ENCODE peak calls at places on chromosomes 13 and 19, in four cellular contexts. T is HEK293T, W is astrocyte of the cerebellum, F is fibroblast of pulmonary artery. X is an unnamed sample.

GRCh38 chr13:48770372-48770771 is 116.6 kb downstream of the CYSLTR2 start:
- DNase-seq in W (no peak), T (no peak), F (no peak), X (no peak)

GRCh38 chr13:80133631-80134083 is 207.3 kb downstream of the SPRY2 start:
- DNase-seq in W (no peak), T (no peak), F (no peak), X (no peak)

GRCh38 chr13:28568286-28568685 is 73.4 kb upstream of the FLT1 start:
- DNase-seq in W (no peak), T (no peak), F (peak), X (no peak)

GRCh38 chr19:12778020-12778904 is 2.9 kb upstream of the HOOK2 start:
- DNase-seq in T (no peak), W (no peak), F (peak), X (peak)

GRCh38 chr13:99085139-99085845 is 107.4 kb upstream of the DOCK9 start:
- DNase-seq in F (no peak), T (no peak), W (no peak), X (no peak)

GRCh38 chr19:2426661-2427322 is 594 bp downstream of the TIMM13 start:
- DNase-seq in F (peak), W (no peak), T (peak), X (no peak)

GRCh38 chr19:18290250-18291018 is 9.0 kb upstream of the JUND start:
- DNase-seq in W (no peak), T (no peak), F (peak), X (no peak)

GRCh38 chr19:13812544-13812943 is 17.3 kb downstream of the ZSWIM4 start:
- DNase-seq in F (no peak), T (no peak), W (no peak), X (no peak)

GRCh38 chr19:46860846-46861690 is at the start of gene ARHGAP35:
- DNase-seq in T (peak), W (no peak), F (no peak), X (no peak)

GRCh38 chr13:30923423-30923822 is 9.0 kb upstream of the TEX26 start:
- DNase-seq in T (no peak), W (no peak), F (no peak), X (no peak)